ENCODE peak calls at places on chromosomes 13 and 19, in five cellular contexts. One of them, this sample, is unnamed.

GRCh38 chr19:56838930-56839664 is 1.4 kb downstream of the PEG3 start:
- DNase-seq in body of pancreas: peak; percentile 99
- DNase-seq in IMR-90: no peak
- DNase-seq in transverse colon: peak; percentile 84
- DNase-seq in heart left ventricle: peak; percentile 99
- DNase-seq in this sample: peak; percentile 87

GRCh38 chr19:33177417-33177976 is 16.6 kb upstream of the LRP3 start:
- DNase-seq in body of pancreas: no peak
- DNase-seq in IMR-90: no peak
- DNase-seq in transverse colon: no peak
- DNase-seq in heart left ventricle: no peak
- DNase-seq in this sample: no peak

GRCh38 chr19:16001481-16002312 is 52.9 kb downstream of the OR10H4 start:
- DNase-seq in body of pancreas: peak; percentile 28
- DNase-seq in IMR-90: peak; percentile 77
- DNase-seq in transverse colon: peak; percentile 21
- DNase-seq in heart left ventricle: no peak
- DNase-seq in this sample: no peak

GRCh38 chr19:17686027-17686511 is 2.1 kb downstream of the UNC13A start:
- DNase-seq in body of pancreas: no peak
- DNase-seq in IMR-90: no peak
- DNase-seq in transverse colon: no peak
- DNase-seq in heart left ventricle: no peak
- DNase-seq in this sample: no peak

GRCh38 chr13:49302817-49303216 is 55.1 kb downstream of the CDADC1 start:
- DNase-seq in body of pancreas: peak; percentile 46
- DNase-seq in IMR-90: no peak
- DNase-seq in transverse colon: no peak
- DNase-seq in heart left ventricle: no peak
- DNase-seq in this sample: no peak

GRCh38 chr13:24706886-24707585 is 26.8 kb downstream of the ATP12A start:
- DNase-seq in body of pancreas: no peak
- DNase-seq in IMR-90: no peak
- DNase-seq in transverse colon: no peak
- DNase-seq in heart left ventricle: no peak
- DNase-seq in this sample: no peak

GRCh38 chr13:67914535-67914934 is 684.4 kb upstream of the PCDH9 start:
- DNase-seq in body of pancreas: no peak
- DNase-seq in IMR-90: no peak
- DNase-seq in transverse colon: no peak
- DNase-seq in heart left ventricle: no peak
- DNase-seq in this sample: no peak

GRCh38 chr13:91046715-91047327 is 300.7 kb upstream of the MIR17HG start:
- DNase-seq in body of pancreas: no peak
- DNase-seq in IMR-90: no peak
- DNase-seq in transverse colon: no peak
- DNase-seq in heart left ventricle: no peak
- DNase-seq in this sample: no peak

GRCh38 chr19:17327654-17328516 is 6.8 kb downstream of the ANO8 start:
- DNase-seq in body of pancreas: peak; percentile 77
- DNase-seq in IMR-90: no peak
- DNase-seq in transverse colon: peak; percentile 89
- DNase-seq in heart left ventricle: no peak
- DNase-seq in this sample: peak; percentile 93

GRCh38 chr13:112165712-112166111 is 98.8 kb downstream of the SOX1 start:
- DNase-seq in body of pancreas: no peak
- DNase-seq in IMR-90: no peak
- DNase-seq in transverse colon: no peak
- DNase-seq in heart left ventricle: no peak
- DNase-seq in this sample: no peak

GRCh38 chr19:7520131-7521051 is 2.0 kb upstream of the MCOLN1 start:
- DNase-seq in body of pancreas: no peak
- DNase-seq in IMR-90: no peak
- DNase-seq in transverse colon: no peak
- DNase-seq in heart left ventricle: no peak
- DNase-seq in this sample: no peak

GRCh38 chr19:54422136-54422535 is 6.9 kb downstream of the TTYH1 start:
- DNase-seq in body of pancreas: no peak
- DNase-seq in IMR-90: no peak
- DNase-seq in transverse colon: no peak
- DNase-seq in heart left ventricle: no peak
- DNase-seq in this sample: no peak

GRCh38 chr13:95275322-95276118 is 25.7 kb downstream of the ABCC4 start:
- DNase-seq in body of pancreas: no peak
- DNase-seq in IMR-90: no peak
- DNase-seq in transverse colon: no peak
- DNase-seq in heart left ventricle: no peak
- DNase-seq in this sample: no peak

GRCh38 chr19:33273881-33274662 is 28.3 kb downstream of the CEBPA start:
- DNase-seq in body of pancreas: no peak
- DNase-seq in IMR-90: peak; percentile 84
- DNase-seq in transverse colon: peak; percentile 79
- DNase-seq in heart left ventricle: peak; percentile 57
- DNase-seq in this sample: peak; percentile 78

GRCh38 chr13:30446122-30446500 is 19.6 kb downstream of the HMGB1 start:
- DNase-seq in body of pancreas: no peak
- DNase-seq in IMR-90: no peak
- DNase-seq in transverse colon: no peak
- DNase-seq in heart left ventricle: no peak
- DNase-seq in this sample: no peak
- TF ChIP-seq CTCF in body of pancreas: no peak
- TF ChIP-seq CTCF in IMR-90: no peak
- TF ChIP-seq CTCF in transverse colon: no peak
- TF ChIP-seq CTCF in heart left ventricle: no peak
- TF ChIP-seq CTCF in this sample: no peak

GRCh38 chr19:3343619-3344502 is 22.5 kb upstream of the NFIC start:
- DNase-seq in body of pancreas: peak; percentile 94
- DNase-seq in IMR-90: peak; percentile 78
- DNase-seq in transverse colon: peak; percentile 74
- DNase-seq in heart left ventricle: peak; percentile 88
- DNase-seq in this sample: peak; percentile 73
- H3K4me3 ChIP-seq in body of pancreas: no peak overlapping the region
- H3K4me3 ChIP-seq in IMR-90: no peak overlapping the region
- H3K4me3 ChIP-seq in transverse colon: no peak overlapping the region
- H3K4me3 ChIP-seq in heart left ventricle: peak overlapping the region; percentile 45
- H3K4me3 ChIP-seq in this sample: no peak overlapping the region

DNA sequence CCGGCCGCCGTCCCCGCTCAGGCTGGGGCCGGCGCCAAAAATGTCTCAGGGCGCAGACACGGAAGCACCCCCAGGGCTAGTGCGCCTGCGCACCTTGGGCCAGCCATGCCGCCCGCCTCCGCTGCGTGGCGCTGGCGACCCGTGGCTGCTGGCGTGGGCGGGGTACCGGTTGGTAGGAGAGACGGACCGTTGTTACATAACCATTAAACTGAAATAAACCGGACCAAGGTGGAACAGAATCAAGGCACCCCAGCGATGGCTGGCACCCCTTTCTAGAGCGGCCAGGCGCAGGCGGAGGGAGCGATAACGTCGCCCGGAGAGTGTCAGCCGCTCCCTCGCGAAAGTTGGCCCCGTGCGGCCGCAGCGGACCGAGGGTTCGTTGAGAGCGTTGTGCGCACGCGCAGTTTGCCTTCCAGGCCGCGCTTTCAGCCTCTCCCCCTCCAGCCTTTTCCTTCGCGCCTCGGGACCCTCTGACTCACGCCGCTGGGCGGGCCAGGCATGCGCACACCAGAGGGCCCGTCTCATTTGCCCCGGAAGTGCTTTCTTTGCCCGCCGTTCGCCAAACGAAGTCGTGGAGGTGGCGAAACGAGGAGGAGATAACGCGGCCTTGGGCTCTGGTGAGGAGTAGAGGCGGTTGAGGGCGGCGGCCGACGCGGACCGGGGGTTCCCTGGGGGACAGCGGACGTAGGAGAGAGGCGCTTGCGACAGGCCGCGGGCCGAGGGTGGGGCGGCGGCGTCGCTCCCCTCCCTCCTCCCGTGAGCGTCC is at the start of the genes PLEKHJ1 and SF3A2:
- DNase-seq in body of pancreas: peak; percentile 95
- DNase-seq in IMR-90: peak; percentile 96
- DNase-seq in transverse colon: peak; percentile 97
- DNase-seq in heart left ventricle: peak; percentile 98
- DNase-seq in this sample: peak; percentile 93
- H3K4me1 ChIP-seq in body of pancreas: peaks cover 70% of the 10 kb centered on the region
- H3K4me1 ChIP-seq in IMR-90: peaks cover 22% of the 10 kb centered on the region
- H3K4me1 ChIP-seq in transverse colon: peaks cover 61% of the 10 kb centered on the region
- H3K4me1 ChIP-seq in heart left ventricle: peaks cover 73% of the 10 kb centered on the region
- H3K4me1 ChIP-seq in this sample: peaks cover 49% of the 10 kb centered on the region

GRCh38 chr13:79246575-79246949 is 159.5 kb downstream of the RBM26 start:
- DNase-seq in body of pancreas: no peak
- DNase-seq in IMR-90: no peak
- DNase-seq in transverse colon: no peak
- DNase-seq in heart left ventricle: no peak
- DNase-seq in this sample: no peak
- TF ChIP-seq CTCF in body of pancreas: no peak
- TF ChIP-seq CTCF in IMR-90: no peak
- TF ChIP-seq CTCF in transverse colon: no peak
- TF ChIP-seq CTCF in heart left ventricle: no peak
- TF ChIP-seq CTCF in this sample: no peak

GRCh38 chr19:3670258-3670795 is 29.9 kb downstream of the PIP5K1C start:
- DNase-seq in body of pancreas: peak; percentile 35
- DNase-seq in IMR-90: peak; percentile 84
- DNase-seq in transverse colon: peak; percentile 68
- DNase-seq in heart left ventricle: peak; percentile 89
- DNase-seq in this sample: no peak

GRCh38 chr19:3669616-3670257 is 30.5 kb downstream of the PIP5K1C start:
- DNase-seq in body of pancreas: no peak
- DNase-seq in IMR-90: no peak
- DNase-seq in transverse colon: no peak
- DNase-seq in heart left ventricle: no peak
- DNase-seq in this sample: no peak

GRCh38 chr19:3671680-3672574 is 28.3 kb downstream of the PIP5K1C start:
- DNase-seq in body of pancreas: no peak
- DNase-seq in IMR-90: peak; percentile 20
- DNase-seq in transverse colon: no peak
- DNase-seq in heart left ventricle: peak; percentile 59
- DNase-seq in this sample: no peak

GRCh38 chr19:3672575-3672948 is 27.7 kb downstream of the PIP5K1C start:
- DNase-seq in body of pancreas: no peak
- DNase-seq in IMR-90: no peak
- DNase-seq in transverse colon: no peak
- DNase-seq in heart left ventricle: no peak
- DNase-seq in this sample: no peak

DNA sequence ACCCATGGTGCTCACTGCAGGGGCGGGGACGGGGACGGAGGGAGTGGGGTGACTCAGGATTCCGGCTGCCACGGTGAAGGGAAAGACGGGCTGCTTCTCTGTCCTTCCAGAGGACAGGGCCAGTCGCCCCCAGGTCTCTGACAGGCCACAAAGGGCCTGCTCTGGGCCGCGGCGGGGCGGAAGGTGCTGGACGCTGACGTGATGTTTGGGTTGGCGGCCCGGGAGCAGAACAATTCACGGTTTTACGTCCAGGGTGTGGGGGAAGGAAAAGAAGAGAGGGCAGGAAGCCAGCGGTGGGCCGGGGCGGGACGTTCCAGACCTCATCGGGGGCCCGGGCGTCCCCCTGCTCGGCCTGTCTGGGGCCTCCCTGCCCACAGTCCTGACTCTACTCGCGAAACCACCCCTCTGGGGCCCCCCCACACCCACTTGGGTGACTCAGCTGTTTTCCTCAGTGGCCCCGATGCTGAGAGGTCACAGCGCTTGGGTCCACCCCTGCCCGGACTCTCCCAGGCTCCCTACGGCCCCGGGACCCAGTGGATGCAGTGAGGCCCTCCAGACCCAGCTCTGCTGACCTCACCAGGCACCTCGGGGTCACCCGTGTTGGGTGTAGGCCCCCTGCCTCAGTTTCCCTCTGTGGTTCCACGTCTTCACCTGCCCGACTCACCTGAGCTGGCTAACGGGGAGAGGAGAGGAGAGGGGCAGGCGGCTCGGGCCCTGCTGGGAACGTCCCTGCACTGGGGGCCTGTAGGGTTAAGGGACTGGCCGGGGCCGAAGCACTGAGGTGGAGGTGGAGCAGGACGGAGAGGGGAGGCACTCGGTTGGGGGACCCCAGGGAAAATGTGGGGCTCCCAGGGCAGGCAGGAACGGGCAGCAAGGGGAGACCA is 29.2 kb downstream of the PIP5K1C start:
- DNase-seq in body of pancreas: peak; percentile 32
- DNase-seq in IMR-90: peak; percentile 56
- DNase-seq in transverse colon: peak; percentile 68
- DNase-seq in heart left ventricle: peak; percentile 90
- DNase-seq in this sample: peak; percentile 61
- H3K4me3 ChIP-seq in body of pancreas: no peak overlapping the region
- H3K4me3 ChIP-seq in IMR-90: no peak overlapping the region
- H3K4me3 ChIP-seq in transverse colon: peak overlapping the region; percentile 11
- H3K4me3 ChIP-seq in heart left ventricle: peak overlapping the region; percentile 54
- H3K4me3 ChIP-seq in this sample: no peak overlapping the region

GRCh38 chr13:30496147-30496546 is 30.4 kb upstream of the HMGB1 start:
- DNase-seq in body of pancreas: peak; percentile 73
- DNase-seq in IMR-90: no peak
- DNase-seq in transverse colon: no peak
- DNase-seq in heart left ventricle: no peak
- DNase-seq in this sample: no peak
- H3K4me1 ChIP-seq in body of pancreas: peaks cover 44% of the 10 kb centered on the region
- H3K4me1 ChIP-seq in IMR-90: no peaks in the 10 kb centered on the region
- H3K4me1 ChIP-seq in transverse colon: no peaks in the 10 kb centered on the region
- H3K4me1 ChIP-seq in heart left ventricle: no peaks in the 10 kb centered on the region
- H3K4me1 ChIP-seq in this sample: no peaks in the 10 kb centered on the region

DNA sequence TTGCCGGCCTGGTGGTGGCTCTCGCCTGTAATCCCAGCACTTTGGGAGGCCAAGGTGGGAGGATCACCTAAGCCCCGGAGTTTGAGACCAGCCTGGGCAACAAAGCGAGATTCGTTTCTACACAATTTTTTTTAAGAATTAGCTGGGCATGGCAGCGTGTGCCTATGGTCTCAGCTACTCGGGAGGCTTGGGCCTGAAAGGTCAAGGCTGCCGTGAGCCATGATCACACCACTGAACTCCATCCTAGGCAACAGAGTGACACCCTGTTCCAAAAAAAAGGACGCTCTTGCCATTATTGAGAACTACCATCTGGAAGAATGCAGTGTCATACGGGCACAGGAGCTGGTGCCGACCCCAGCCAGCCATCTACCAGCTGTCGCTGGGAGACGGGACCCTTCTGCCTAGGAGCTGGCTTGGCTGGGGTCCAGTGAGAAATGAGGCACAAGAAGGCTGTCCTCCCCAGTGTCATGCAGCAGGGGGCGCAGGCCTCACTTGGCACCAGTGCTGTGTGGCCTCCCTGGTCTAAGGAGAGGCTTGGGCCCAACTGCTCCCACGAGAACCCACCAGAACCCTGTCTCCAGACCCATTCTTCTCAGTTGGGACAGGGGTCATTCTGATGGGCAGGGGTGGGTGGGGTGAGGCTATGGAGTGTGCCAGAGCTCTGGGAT is 12.2 kb upstream of the RELB start:
- DNase-seq in body of pancreas: peak; percentile 73
- DNase-seq in IMR-90: peak; percentile 62
- DNase-seq in transverse colon: peak; percentile 80
- DNase-seq in heart left ventricle: peak; percentile 55
- DNase-seq in this sample: peak; percentile 81
- TF ChIP-seq CTCF in body of pancreas: peak; percentile 49
- TF ChIP-seq CTCF in IMR-90: peak; percentile 65
- TF ChIP-seq CTCF in transverse colon: peak; percentile 82
- TF ChIP-seq CTCF in heart left ventricle: peak; percentile 55
- TF ChIP-seq CTCF in this sample: peak; percentile 49